ENCODE peak calls at places on chromosomes 11 and 22, in five cellular contexts. One of them, this sample, is unnamed.

GRCh38 chr22:24977370-24978230 is 25.1 kb downstream of the KIAA1671 start:
- DNase-seq in PC-3: no peak
- DNase-seq in left ventricle myocardium inferior: peak
- DNase-seq in K562: no peak
- DNase-seq in upper lobe of right lung: no peak
- DNase-seq in this sample: peak

GRCh38 chr22:31814942-31815341 is 61.1 kb downstream of the DEPDC5 start:
- DNase-seq in left ventricle myocardium inferior: no peak
- DNase-seq in PC-3: no peak
- DNase-seq in K562: no peak
- DNase-seq in upper lobe of right lung: no peak
- DNase-seq in this sample: no peak

GRCh38 chr22:45516923-45517675 is 14.4 kb downstream of the FBLN1 start:
- DNase-seq in K562: no peak
- DNase-seq in PC-3: no peak
- DNase-seq in upper lobe of right lung: no peak
- DNase-seq in left ventricle myocardium inferior: no peak
- DNase-seq in this sample: no peak

GRCh38 chr11:34899633-34900016 is 16.6 kb downstream of the APIP start:
- DNase-seq in left ventricle myocardium inferior: no peak
- DNase-seq in upper lobe of right lung: no peak
- DNase-seq in K562: no peak
- DNase-seq in PC-3: no peak
- DNase-seq in this sample: no peak

GRCh38 chr11:37557990-37558389 is 960.0 kb upstream of the RAG2 start:
- DNase-seq in left ventricle myocardium inferior: no peak
- DNase-seq in K562: no peak
- DNase-seq in PC-3: no peak
- DNase-seq in upper lobe of right lung: no peak
- DNase-seq in this sample: no peak

GRCh38 chr11:8608646-8609045 is 14.6 kb upstream of the STK33 start:
- DNase-seq in K562: no peak
- DNase-seq in upper lobe of right lung: no peak
- DNase-seq in left ventricle myocardium inferior: no peak
- DNase-seq in PC-3: no peak
- DNase-seq in this sample: no peak

GRCh38 chr22:46025225-46025972 is 48.4 kb upstream of the WNT7B start:
- DNase-seq in K562: no peak
- DNase-seq in left ventricle myocardium inferior: peak
- DNase-seq in PC-3: no peak
- DNase-seq in upper lobe of right lung: peak
- DNase-seq in this sample: peak

GRCh38 chr11:119222308-119222707 is 16.2 kb downstream of the CBL start:
- DNase-seq in K562: no peak
- DNase-seq in left ventricle myocardium inferior: no peak
- DNase-seq in upper lobe of right lung: no peak
- DNase-seq in PC-3: peak
- DNase-seq in this sample: no peak

GRCh38 chr11:122656631-122657101 is 1.1 kb downstream of the UBASH3B start:
- DNase-seq in upper lobe of right lung: peak
- DNase-seq in left ventricle myocardium inferior: peak
- DNase-seq in K562: no peak
- DNase-seq in PC-3: peak
- DNase-seq in this sample: no peak

GRCh38 chr11:36507824-36508489 is 2.1 kb downstream of the TRAF6 start:
- DNase-seq in PC-3: no peak
- DNase-seq in upper lobe of right lung: no peak
- DNase-seq in K562: no peak
- DNase-seq in left ventricle myocardium inferior: no peak
- DNase-seq in this sample: no peak

GRCh38 chr11:69718147-69718546 is 14.3 kb upstream of the FGF19 start:
- DNase-seq in PC-3: peak
- DNase-seq in upper lobe of right lung: no peak
- DNase-seq in left ventricle myocardium inferior: peak
- DNase-seq in K562: peak
- DNase-seq in this sample: no peak

GRCh38 chr22:27111796-27112195 is 454.4 kb downstream of the MIAT start:
- DNase-seq in PC-3: no peak
- DNase-seq in K562: no peak
- DNase-seq in upper lobe of right lung: no peak
- DNase-seq in left ventricle myocardium inferior: no peak
- DNase-seq in this sample: no peak

GRCh38 chr22:27113211-27114030 is 456.0 kb downstream of the MIAT start:
- DNase-seq in K562: no peak
- DNase-seq in upper lobe of right lung: no peak
- DNase-seq in PC-3: peak
- DNase-seq in left ventricle myocardium inferior: peak
- DNase-seq in this sample: peak

GRCh38 chr22:27114186-27114585 is 456.8 kb downstream of the MIAT start:
- DNase-seq in PC-3: no peak
- DNase-seq in left ventricle myocardium inferior: no peak
- DNase-seq in K562: no peak
- DNase-seq in upper lobe of right lung: no peak
- DNase-seq in this sample: no peak

GRCh38 chr22:27110985-27111451 is 453.6 kb downstream of the MIAT start:
- DNase-seq in K562: no peak
- DNase-seq in upper lobe of right lung: no peak
- DNase-seq in PC-3: no peak
- DNase-seq in left ventricle myocardium inferior: no peak
- DNase-seq in this sample: no peak

GRCh38 chr22:27112273-27112672 is 454.9 kb downstream of the MIAT start:
- DNase-seq in PC-3: no peak
- DNase-seq in left ventricle myocardium inferior: no peak
- DNase-seq in K562: no peak
- DNase-seq in upper lobe of right lung: no peak
- DNase-seq in this sample: no peak
- H3K27ac ChIP-seq in PC-3: no peak
- H3K27ac ChIP-seq in left ventricle myocardium inferior: peak
- H3K27ac ChIP-seq in K562: no peak
- H3K27ac ChIP-seq in upper lobe of right lung: no peak
- H3K27ac ChIP-seq in this sample: peak

DNA sequence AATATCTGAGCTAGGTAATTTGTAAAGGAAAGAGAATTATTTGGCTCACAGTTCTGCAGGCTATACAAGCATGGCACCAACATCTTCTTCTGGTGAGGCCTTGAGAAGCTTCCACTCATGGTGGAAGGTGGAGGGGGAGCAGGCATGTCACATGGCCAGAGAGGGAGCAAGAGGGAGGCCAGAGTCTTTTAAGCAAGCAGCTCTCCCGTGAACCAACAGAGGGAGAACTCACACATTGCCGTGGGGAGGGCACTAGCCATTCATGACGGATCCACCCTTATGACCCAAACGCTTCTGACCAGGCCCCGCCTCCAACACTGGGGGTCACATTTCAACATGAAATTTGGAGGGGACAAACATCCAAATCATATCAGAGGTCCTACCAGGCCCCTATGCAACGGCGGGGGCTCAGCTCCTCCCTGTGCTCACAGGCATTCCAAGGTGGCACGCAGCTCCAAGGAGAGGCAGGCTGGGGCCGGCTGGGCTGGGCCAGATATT is 4.6 kb downstream of the C11orf96 start:
- DNase-seq in upper lobe of right lung: no peak
- DNase-seq in left ventricle myocardium inferior: no peak
- DNase-seq in K562: peak
- DNase-seq in PC-3: peak
- DNase-seq in this sample: peak
- TF ChIP-seq CTCF in upper lobe of right lung: peak
- TF ChIP-seq CTCF in left ventricle myocardium inferior: peak
- TF ChIP-seq CTCF in K562: peak
- TF ChIP-seq CTCF in PC-3: peak
- TF ChIP-seq CTCF in this sample: peak

GRCh38 chr22:20297414-20298109 is 22.3 kb downstream of the DGCR6L start:
- DNase-seq in left ventricle myocardium inferior: no peak
- DNase-seq in K562: no peak
- DNase-seq in PC-3: no peak
- DNase-seq in upper lobe of right lung: no peak
- DNase-seq in this sample: no peak

GRCh38 chr22:20298803-20299735 is 20.8 kb downstream of the DGCR6L start:
- DNase-seq in K562: peak
- DNase-seq in PC-3: peak
- DNase-seq in left ventricle myocardium inferior: peak
- DNase-seq in upper lobe of right lung: peak
- DNase-seq in this sample: peak

GRCh38 chr22:20299736-20300136 is 20.1 kb downstream of the DGCR6L start:
- DNase-seq in K562: no peak
- DNase-seq in PC-3: peak
- DNase-seq in upper lobe of right lung: peak
- DNase-seq in left ventricle myocardium inferior: peak
- DNase-seq in this sample: peak

GRCh38 chr22:20296598-20296997 is 23.3 kb downstream of the DGCR6L start:
- DNase-seq in PC-3: no peak
- DNase-seq in left ventricle myocardium inferior: no peak
- DNase-seq in K562: no peak
- DNase-seq in upper lobe of right lung: no peak
- DNase-seq in this sample: no peak

DNA sequence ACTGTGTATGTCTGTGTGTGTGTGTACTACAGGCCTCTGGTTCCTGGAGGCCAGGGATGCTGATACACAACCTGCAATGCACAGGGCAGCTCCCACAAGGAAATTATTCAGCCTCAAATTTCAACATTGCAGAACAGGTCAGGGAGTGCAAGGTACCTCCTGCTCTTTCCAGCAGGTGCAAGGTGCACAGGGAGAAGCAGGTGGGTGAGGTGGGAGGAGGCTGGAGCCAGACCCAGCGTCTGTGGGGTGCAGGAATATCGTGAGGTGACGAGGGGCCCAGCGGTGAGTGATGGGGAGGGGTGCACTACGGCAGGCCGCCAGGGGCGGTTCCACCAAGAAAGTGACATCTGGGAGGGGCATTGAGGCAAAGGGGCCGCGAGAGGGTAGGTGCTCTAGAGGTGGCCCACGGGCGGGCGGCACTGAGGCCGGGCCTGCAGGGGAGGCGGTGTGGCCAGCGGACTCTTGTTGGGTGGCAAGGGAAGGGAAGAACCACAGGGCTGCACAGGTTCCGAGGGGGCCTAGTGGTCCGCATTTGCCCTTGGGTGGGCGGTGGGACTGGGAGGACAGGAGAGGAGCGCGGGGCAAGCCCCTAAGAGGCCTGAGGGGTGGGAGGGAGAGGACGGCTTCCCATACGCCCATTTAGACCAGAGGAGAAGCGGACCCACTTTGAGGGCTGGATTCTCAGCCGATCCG is 21.6 kb downstream of the DGCR6L start:
- DNase-seq in left ventricle myocardium inferior: no peak
- DNase-seq in K562: no peak
- DNase-seq in upper lobe of right lung: no peak
- DNase-seq in PC-3: no peak
- DNase-seq in this sample: no peak
- H3K4me3 ChIP-seq in left ventricle myocardium inferior: peak
- H3K4me3 ChIP-seq in K562: peak
- H3K4me3 ChIP-seq in upper lobe of right lung: peak
- H3K4me3 ChIP-seq in PC-3: no peak
- H3K4me3 ChIP-seq in this sample: no peak

GRCh38 chr22:35970601-35971417 is 57.8 kb downstream of the RBFOX2 start:
- DNase-seq in upper lobe of right lung: no peak
- DNase-seq in left ventricle myocardium inferior: no peak
- DNase-seq in K562: no peak
- DNase-seq in PC-3: peak
- DNase-seq in this sample: no peak
- H3K27ac ChIP-seq in upper lobe of right lung: peak
- H3K27ac ChIP-seq in left ventricle myocardium inferior: peak
- H3K27ac ChIP-seq in K562: no peak
- H3K27ac ChIP-seq in PC-3: no peak
- H3K27ac ChIP-seq in this sample: peak